ENCODE peak calls at places on chromosomes 7 and 10, in five cellular contexts. V is activated effector memory CD4-positive, alpha-beta T cell treated with anti-CD3 and anti-CD28 coated beads, Interleukin-2, amount 50 U/mL, for 16 hours; B is type B pancreatic cell; O is chondrocyte; L is GM18507. R is an unnamed sample.

GRCh38 chr7:1855396-1856160 is 185.5 kb downstream of the ELFN1 start:
- DNase-seq in V (peak), B (peak), O (peak), L (no peak), R (peak)

GRCh38 chr10:100148353-100149211 is 37.2 kb downstream of the ERLIN1 start:
- DNase-seq in V (peak), B (no peak), O (no peak), L (peak), R (no peak)

GRCh38 chr10:111523016-111523415 is 446.2 kb downstream of the ADRA2A start:
- DNase-seq in V (no peak), B (no peak), O (no peak), L (no peak), R (no peak)

GRCh38 chr7:129394982-129395906 is 39.0 kb upstream of the STRIP2 start:
- DNase-seq in V (no peak), B (no peak), O (no peak), L (no peak), R (no peak)

GRCh38 chr7:72403677-72404076 is 8.5 kb downstream of the CALN1 start:
- DNase-seq in V (no peak), B (no peak), O (no peak), L (no peak), R (no peak)

GRCh38 chr7:40918701-40919271 is 784.0 kb downstream of the SUGCT start:
- DNase-seq in V (no peak), B (no peak), O (no peak), L (no peak), R (no peak)

GRCh38 chr10:114911052-114911697 is 26.8 kb upstream of the TRUB1 start:
- DNase-seq in V (no peak), B (no peak), O (no peak), L (no peak), R (no peak)

GRCh38 chr10:100998991-100999741 is 442 bp upstream of the LZTS2 start:
- DNase-seq in V (peak), B (peak), O (peak), L (peak), R (peak)

GRCh38 chr7:24922099-24922773 is 57.7 kb downstream of the OSBPL3 start:
- DNase-seq in V (no peak), B (no peak), O (no peak), L (no peak), R (no peak)

GRCh38 chr7:28988091-28988490 is 30.0 kb upstream of the TRIL start:
- DNase-seq in V (no peak), B (no peak), O (no peak), L (no peak), R (no peak)

GRCh38 chr7:17021205-17021604 is 139.4 kb upstream of the AGR3 start:
- DNase-seq in V (no peak), B (no peak), O (no peak), L (no peak), R (no peak)

GRCh38 chr10:57898231-57898630 is 369.5 kb downstream of the IPMK start:
- DNase-seq in V (no peak), B (no peak), O (no peak), L (no peak), R (no peak)

GRCh38 chr10:93947055-93947454 is 46.7 kb upstream of the PLCE1 start:
- DNase-seq in V (no peak), B (no peak), O (no peak), L (no peak), R (no peak)

GRCh38 chr10:63457576-63457975 is 8.2 kb downstream of the JMJD1C start:
- DNase-seq in V (no peak), B (no peak), O (no peak), L (no peak), R (no peak)

GRCh38 chr7:1555813-1556540 is at the start of gene TMEM184A:
- DNase-seq in V (peak), B (no peak), O (no peak), L (no peak), R (no peak)

GRCh38 chr10:127485153-127485857 is 63.8 kb upstream of the NPS start:
- DNase-seq in V (no peak), B (no peak), O (no peak), L (no peak), R (no peak)

GRCh38 chr10:43249151-43249961 is 17.5 kb downstream of the RASGEF1A start:
- DNase-seq in V (peak), B (peak), O (no peak), L (no peak), R (peak)

GRCh38 chr7:2527505-2528464 is 8.2 kb downstream of the LFNG start:
- DNase-seq in V (peak), B (no peak), O (no peak), L (no peak), R (no peak)

GRCh38 chr7:29113384-29114102 is 32.8 kb downstream of the CPVL start:
- DNase-seq in V (no peak), B (no peak), O (no peak), L (no peak), R (no peak)

GRCh38 chr7:149497467-149498261 is at the start of gene ZNF746:
- DNase-seq in V (peak), B (peak), O (peak), L (peak), R (peak)

GRCh38 chr10:49526624-49527023 is 12.3 kb downstream of the ERCC6 start:
- DNase-seq in V (no peak), B (no peak), O (no peak), L (no peak), R (no peak)

GRCh38 chr7:78465894-78466293 is 667.3 kb downstream of the PHTF2 start:
- DNase-seq in V (no peak), B (no peak), O (no peak), L (no peak), R (no peak)

GRCh38 chr10:52213511-52213831 is 100.6 kb upstream of the DKK1 start:
- DNase-seq in V (no peak), B (no peak), O (no peak), L (no peak), R (no peak)